ENCODE peak calls at places on chromosomes 16 and 17, in four cellular contexts. One of them, this sample, is unnamed.

GRCh38 chr16:47728229-47728628 is 267.1 kb downstream of the PHKB start:
- DNase-seq in astrocyte of the cerebellum: no peak
- DNase-seq in NCI-H69: no peak
- DNase-seq in activated naive CD8-positive, alpha-beta T cell treated with anti-CD3 and anti-CD28 coated beads for 36 hours: no peak
- DNase-seq in this sample: no peak

GRCh38 chr17:13393841-13394710 is 207.7 kb downstream of the HS3ST3A1 start:
- DNase-seq in astrocyte of the cerebellum: no peak
- DNase-seq in NCI-H69: no peak
- DNase-seq in activated naive CD8-positive, alpha-beta T cell treated with anti-CD3 and anti-CD28 coated beads for 36 hours: no peak
- DNase-seq in this sample: no peak

GRCh38 chr17:78697122-78697845 is 84.8 kb downstream of the CYTH1 start:
- DNase-seq in astrocyte of the cerebellum: peak
- DNase-seq in NCI-H69: no peak
- DNase-seq in activated naive CD8-positive, alpha-beta T cell treated with anti-CD3 and anti-CD28 coated beads for 36 hours: no peak
- DNase-seq in this sample: no peak

GRCh38 chr16:29806096-29806579 is at the start of gene MAZ:
- DNase-seq in astrocyte of the cerebellum: no peak
- DNase-seq in NCI-H69: peak
- DNase-seq in activated naive CD8-positive, alpha-beta T cell treated with anti-CD3 and anti-CD28 coated beads for 36 hours: peak
- DNase-seq in this sample: no peak

GRCh38 chr17:72121164-72122001 is 563 bp downstream of the SOX9 start:
- DNase-seq in astrocyte of the cerebellum: no peak
- DNase-seq in NCI-H69: peak
- DNase-seq in activated naive CD8-positive, alpha-beta T cell treated with anti-CD3 and anti-CD28 coated beads for 36 hours: no peak
- DNase-seq in this sample: peak

GRCh38 chr17:61461967-61462733 is 9.9 kb downstream of the TBX4 start:
- DNase-seq in astrocyte of the cerebellum: no peak
- DNase-seq in NCI-H69: peak
- DNase-seq in activated naive CD8-positive, alpha-beta T cell treated with anti-CD3 and anti-CD28 coated beads for 36 hours: no peak
- DNase-seq in this sample: no peak

GRCh38 chr17:78435330-78436005 is 57.0 kb downstream of the PGS1 start:
- DNase-seq in astrocyte of the cerebellum: no peak
- DNase-seq in NCI-H69: no peak
- DNase-seq in activated naive CD8-positive, alpha-beta T cell treated with anti-CD3 and anti-CD28 coated beads for 36 hours: no peak
- DNase-seq in this sample: no peak

GRCh38 chr16:27444470-27444869 is 42.5 kb downstream of the IL21R start:
- DNase-seq in astrocyte of the cerebellum: no peak
- DNase-seq in NCI-H69: no peak
- DNase-seq in activated naive CD8-positive, alpha-beta T cell treated with anti-CD3 and anti-CD28 coated beads for 36 hours: no peak
- DNase-seq in this sample: no peak

GRCh38 chr16:27291106-27291505 is 22.5 kb upstream of the NSMCE1 start:
- DNase-seq in astrocyte of the cerebellum: no peak
- DNase-seq in NCI-H69: no peak
- DNase-seq in activated naive CD8-positive, alpha-beta T cell treated with anti-CD3 and anti-CD28 coated beads for 36 hours: no peak
- DNase-seq in this sample: no peak

GRCh38 chr16:89827383-89828198 is 684 bp upstream of the SPIRE2 start:
- DNase-seq in astrocyte of the cerebellum: peak
- DNase-seq in NCI-H69: peak
- DNase-seq in activated naive CD8-positive, alpha-beta T cell treated with anti-CD3 and anti-CD28 coated beads for 36 hours: no peak
- DNase-seq in this sample: peak

GRCh38 chr16:90061437-90061836 is 15.7 kb downstream of the PRDM7 start:
- DNase-seq in astrocyte of the cerebellum: no peak
- DNase-seq in NCI-H69: no peak
- DNase-seq in activated naive CD8-positive, alpha-beta T cell treated with anti-CD3 and anti-CD28 coated beads for 36 hours: no peak
- DNase-seq in this sample: no peak

GRCh38 chr16:66947302-66948033 is 12.2 kb downstream of the CES2 start:
- DNase-seq in astrocyte of the cerebellum: peak
- DNase-seq in NCI-H69: peak
- DNase-seq in activated naive CD8-positive, alpha-beta T cell treated with anti-CD3 and anti-CD28 coated beads for 36 hours: peak
- DNase-seq in this sample: peak

GRCh38 chr17:17120716-17121115 is 78.5 kb downstream of the MPRIP start:
- DNase-seq in astrocyte of the cerebellum: no peak
- DNase-seq in NCI-H69: peak
- DNase-seq in activated naive CD8-positive, alpha-beta T cell treated with anti-CD3 and anti-CD28 coated beads for 36 hours: no peak
- DNase-seq in this sample: no peak

GRCh38 chr16:17149904-17150483 is 320.8 kb downstream of the XYLT1 start:
- DNase-seq in astrocyte of the cerebellum: no peak
- DNase-seq in NCI-H69: no peak
- DNase-seq in activated naive CD8-positive, alpha-beta T cell treated with anti-CD3 and anti-CD28 coated beads for 36 hours: no peak
- DNase-seq in this sample: no peak

GRCh38 chr17:32386844-32387243 is 36.9 kb downstream of the ZNF207 start:
- DNase-seq in astrocyte of the cerebellum: no peak
- DNase-seq in NCI-H69: peak
- DNase-seq in activated naive CD8-positive, alpha-beta T cell treated with anti-CD3 and anti-CD28 coated beads for 36 hours: no peak
- DNase-seq in this sample: no peak

GRCh38 chr16:6629110-6629509 is 703.5 kb upstream of the RBFOX1 start:
- DNase-seq in astrocyte of the cerebellum: no peak
- DNase-seq in NCI-H69: no peak
- DNase-seq in activated naive CD8-positive, alpha-beta T cell treated with anti-CD3 and anti-CD28 coated beads for 36 hours: no peak
- DNase-seq in this sample: no peak

GRCh38 chr17:79732804-79733691 is 2.3 kb downstream of the ENPP7 start:
- DNase-seq in astrocyte of the cerebellum: no peak
- DNase-seq in NCI-H69: no peak
- DNase-seq in activated naive CD8-positive, alpha-beta T cell treated with anti-CD3 and anti-CD28 coated beads for 36 hours: no peak
- DNase-seq in this sample: peak

GRCh38 chr16:11407047-11407982 is 62.1 kb downstream of the RMI2 start:
- DNase-seq in astrocyte of the cerebellum: peak
- DNase-seq in NCI-H69: peak
- DNase-seq in activated naive CD8-positive, alpha-beta T cell treated with anti-CD3 and anti-CD28 coated beads for 36 hours: peak
- DNase-seq in this sample: peak

GRCh38 chr17:39450847-39451581 is at the start of gene MED1:
- DNase-seq in astrocyte of the cerebellum: peak
- DNase-seq in NCI-H69: peak
- DNase-seq in activated naive CD8-positive, alpha-beta T cell treated with anti-CD3 and anti-CD28 coated beads for 36 hours: peak
- DNase-seq in this sample: peak

GRCh38 chr16:47666434-47666833 is 205.3 kb downstream of the PHKB start:
- DNase-seq in astrocyte of the cerebellum: no peak
- DNase-seq in NCI-H69: peak
- DNase-seq in activated naive CD8-positive, alpha-beta T cell treated with anti-CD3 and anti-CD28 coated beads for 36 hours: no peak
- DNase-seq in this sample: no peak

GRCh38 chr16:71353736-71354135 is 4.8 kb upstream of the CALB2 start:
- DNase-seq in astrocyte of the cerebellum: no peak
- DNase-seq in NCI-H69: peak
- DNase-seq in activated naive CD8-positive, alpha-beta T cell treated with anti-CD3 and anti-CD28 coated beads for 36 hours: no peak
- DNase-seq in this sample: no peak

GRCh38 chr17:4908301-4908700 is 5.4 kb upstream of the CHRNE start:
- DNase-seq in astrocyte of the cerebellum: no peak
- DNase-seq in NCI-H69: peak
- DNase-seq in activated naive CD8-positive, alpha-beta T cell treated with anti-CD3 and anti-CD28 coated beads for 36 hours: no peak
- DNase-seq in this sample: no peak

GRCh38 chr16:59604331-59604730 is 870.2 kb upstream of the GOT2 start:
- DNase-seq in astrocyte of the cerebellum: no peak
- DNase-seq in NCI-H69: no peak
- DNase-seq in activated naive CD8-positive, alpha-beta T cell treated with anti-CD3 and anti-CD28 coated beads for 36 hours: no peak
- DNase-seq in this sample: no peak

GRCh38 chr17:79276824-79277223 is 202.2 kb downstream of the ENGASE start:
- DNase-seq in astrocyte of the cerebellum: no peak
- DNase-seq in NCI-H69: peak
- DNase-seq in activated naive CD8-positive, alpha-beta T cell treated with anti-CD3 and anti-CD28 coated beads for 36 hours: no peak
- DNase-seq in this sample: no peak

GRCh38 chr17:61314368-61315078 is 85.1 kb upstream of the TBX2 start:
- DNase-seq in astrocyte of the cerebellum: peak
- DNase-seq in NCI-H69: peak
- DNase-seq in activated naive CD8-positive, alpha-beta T cell treated with anti-CD3 and anti-CD28 coated beads for 36 hours: no peak
- DNase-seq in this sample: peak

GRCh38 chr16:86568677-86569623 is 2.3 kb downstream of the FOXC2 start:
- DNase-seq in astrocyte of the cerebellum: no peak
- DNase-seq in NCI-H69: no peak
- DNase-seq in activated naive CD8-positive, alpha-beta T cell treated with anti-CD3 and anti-CD28 coated beads for 36 hours: no peak
- DNase-seq in this sample: no peak

GRCh38 chr16:84294196-84295142 is at the start of gene WFDC1:
- DNase-seq in astrocyte of the cerebellum: no peak
- DNase-seq in NCI-H69: peak
- DNase-seq in activated naive CD8-positive, alpha-beta T cell treated with anti-CD3 and anti-CD28 coated beads for 36 hours: no peak
- DNase-seq in this sample: peak